ENCODE peak calls at places on chromosomes 4 and X, in five cellular contexts. T is A549, F is HepG2, B is endothelial cell of umbilical vein, V is K562. J is an unnamed sample.

GRCh38 chrX:39162322-39162721 is 361.1 kb downstream of the MID1IP1 start:
- DNase-seq in V (no peak), T (no peak), F (no peak), B (no peak), J (peak)

GRCh38 chrX:15146515-15146914 is 123.4 kb downstream of the ASB9 start:
- DNase-seq in F (no peak), V (peak), B (peak), T (peak), J (peak)

GRCh38 chrX:95484781-95485180 is 1199.9 kb upstream of the DIAPH2 start:
- DNase-seq in B (no peak), V (no peak), F (no peak), T (no peak), J (no peak)

GRCh38 chrX:29453333-29453732 is 762.0 kb upstream of the MAGEB2 start:
- DNase-seq in T (no peak), V (no peak), F (no peak), B (no peak), J (no peak)

GRCh38 chr4:139659735-139660424 is 5.7 kb upstream of the MGST2 start:
- DNase-seq in F (no peak), T (no peak), B (peak), V (no peak), J (no peak)

GRCh38 chr4:3387154-3387942 is 54.4 kb upstream of the HGFAC start:
- DNase-seq in V (no peak), B (no peak), T (no peak), F (no peak), J (no peak)

GRCh38 chr4:48331577-48332340 is 9.6 kb upstream of the SLAIN2 start:
- DNase-seq in V (no peak), T (no peak), F (no peak), B (no peak), J (no peak)

GRCh38 chrX:120759685-120760084 is 116.0 kb downstream of the CT47B1 start:
- DNase-seq in V (no peak), T (no peak), F (no peak), B (no peak), J (no peak)

GRCh38 chr4:38730830-38731646 is 51.8 kb downstream of the TLR10 start:
- DNase-seq in F (peak), B (peak), V (peak), T (peak), J (peak)

GRCh38 chr4:80465238-80465637 is 129.7 kb downstream of the CFAP299 start:
- DNase-seq in B (no peak), V (no peak), F (no peak), T (no peak), J (no peak)

GRCh38 chrX:21912989-21913388 is 27.5 kb upstream of the SMS start:
- DNase-seq in B (no peak), T (no peak), V (no peak), F (no peak), J (no peak)

GRCh38 chr4:171814545-171814944 is 1.3 kb downstream of the GALNTL6 start:
- DNase-seq in V (no peak), F (no peak), B (no peak), T (no peak), J (no peak)

GRCh38 chr4:172287112-172287511 is 473.9 kb downstream of the GALNTL6 start:
- DNase-seq in B (no peak), T (no peak), F (no peak), V (no peak), J (no peak)

GRCh38 chr4:120830204-120830603 is 92.3 kb downstream of the PRDM5 start:
- DNase-seq in F (no peak), T (no peak), B (peak), V (no peak), J (no peak)

GRCh38 chr4:6802050-6802449 is 19.5 kb downstream of the KIAA0232 start:
- DNase-seq in F (no peak), B (no peak), T (no peak), V (no peak), J (no peak)

GRCh38 chr4:48250343-48250742 is 19.3 kb downstream of the TEC start:
- DNase-seq in F (no peak), T (no peak), V (no peak), B (no peak), J (no peak)

GRCh38 chr4:7343353-7343655 is 91.4 kb downstream of the PSAPL1 start:
- DNase-seq in T (no peak), B (no peak), V (no peak), F (no peak), J (no peak)

GRCh38 chr4:61195064-61195463 is 5.1 kb upstream of the ADGRL3 start:
- DNase-seq in V (no peak), T (no peak), F (no peak), B (no peak), J (no peak)

GRCh38 chr4:8368061-8368481 is 72.5 kb downstream of the ACOX3 start:
- DNase-seq in F (no peak), B (no peak), T (no peak), V (no peak), J (no peak)
- TF ChIP-seq JUN in F (no peak), B (no peak), T (no peak), V (no peak), J (no peak)

GRCh38 chrX:18996536-18996935 is 12.6 kb upstream of the PHKA2 start:
- DNase-seq in B (no peak), F (no peak), V (no peak), T (no peak), J (no peak)
- TF ChIP-seq JUN in B (no peak), F (no peak), V (no peak), T (no peak), J (no peak)

GRCh38 chrX:110118535-110118934 is 115.6 kb downstream of the TMEM164 start:
- DNase-seq in F (peak), V (no peak), B (no peak), T (no peak), J (no peak)
- TF ChIP-seq JUN in F (no peak), V (no peak), B (no peak), T (no peak), J (no peak)

GRCh38 chrX:123588723-123589122 is 144.1 kb downstream of the THOC2 start:
- DNase-seq in B (no peak), F (no peak), T (no peak), V (no peak), J (no peak)

DNA sequence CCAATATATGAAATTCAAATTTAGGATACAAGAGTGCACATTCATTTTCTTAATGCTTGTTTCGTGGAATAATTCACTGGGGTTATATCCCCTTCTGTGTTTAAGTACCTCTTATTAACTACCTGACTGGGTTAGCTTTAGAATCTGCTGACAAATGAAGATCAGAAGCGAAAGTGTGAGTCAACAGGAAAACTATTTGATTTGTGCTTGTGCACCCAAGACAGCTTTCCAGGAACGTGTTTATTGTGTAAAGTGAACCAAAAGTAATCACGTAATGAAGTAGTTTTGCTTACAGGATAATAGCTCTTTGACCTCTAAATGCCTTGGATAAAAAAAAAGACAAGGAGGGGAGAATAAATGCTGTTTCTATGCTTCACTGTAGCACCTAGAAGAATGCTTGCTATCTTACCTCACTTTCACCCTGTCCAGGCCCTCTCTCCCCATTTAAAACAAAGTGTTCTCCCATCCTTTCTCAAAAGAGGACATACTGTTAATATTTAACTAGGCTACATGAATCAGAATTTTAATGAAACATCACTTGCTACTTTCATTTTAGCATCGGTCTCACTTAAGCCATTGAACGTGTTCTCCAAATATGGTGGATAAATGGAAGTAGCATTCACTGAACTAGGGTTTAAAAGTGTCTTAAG is 141.9 kb downstream of the THOC2 start:
- DNase-seq in B (peak), F (peak), T (peak), V (no peak), J (no peak)
- TF ChIP-seq JUN in B (no peak), F (no peak), T (no peak), V (no peak), J (no peak)

DNA sequence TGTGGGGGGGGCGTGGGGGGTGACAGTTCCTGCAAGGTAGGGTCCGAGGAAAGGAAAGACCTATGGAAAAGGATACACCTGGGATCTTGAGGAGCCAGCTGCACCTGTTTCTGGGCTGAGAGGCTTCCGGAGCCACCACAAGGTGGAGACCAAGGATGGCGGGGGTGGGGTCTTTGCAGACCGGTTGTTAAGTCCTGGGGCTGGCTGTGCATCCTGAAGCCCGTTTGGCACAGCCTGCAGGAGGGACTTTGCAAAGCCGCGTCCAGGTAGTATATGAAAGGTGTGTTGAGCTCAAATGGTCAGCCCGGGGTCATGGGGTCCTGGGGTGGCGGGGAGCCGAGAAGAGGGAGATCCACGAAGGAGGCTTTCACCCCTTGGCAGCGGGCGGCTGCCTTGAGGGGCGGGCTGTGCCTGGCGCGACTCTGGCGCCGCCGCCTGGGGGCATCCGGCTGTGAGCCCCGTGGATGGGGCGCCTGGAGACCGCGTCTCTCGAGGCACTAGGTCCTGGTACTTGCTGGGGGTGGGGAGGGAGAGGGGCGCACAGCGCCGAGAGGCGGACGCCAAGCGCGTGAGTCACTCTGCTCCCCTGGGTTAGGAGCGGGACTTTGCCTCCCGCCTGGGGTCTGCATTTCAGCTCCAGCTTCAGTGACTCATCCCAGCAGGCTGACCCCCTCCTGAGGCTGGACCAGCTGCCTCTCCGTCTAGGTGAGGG is 58.2 kb upstream of the DYNLT3 start:
- DNase-seq in T (peak), V (no peak), B (peak), F (no peak), J (peak)
- TF ChIP-seq JUN in T (peak), V (no peak), B (no peak), F (no peak), J (no peak)

J was measured in WTC11.